ENCODE peak calls at places on chromosomes 7 and 10, in four cellular contexts. One of them, this sample, is unnamed.

GRCh38 chr7:47581821-47582747 is at the start of gene TNS3:
- DNase-seq in body of pancreas: peak
- DNase-seq in hepatocyte: peak
- DNase-seq in T1000: no peak
- DNase-seq in this sample: peak

GRCh38 chr7:2032030-2032875 is 200.5 kb downstream of the MAD1L1 start:
- DNase-seq in body of pancreas: peak
- DNase-seq in hepatocyte: no peak
- DNase-seq in T1000: no peak
- DNase-seq in this sample: no peak

GRCh38 chr10:112721080-112721698 is 228.9 kb upstream of the TCF7L2 start:
- DNase-seq in body of pancreas: peak
- DNase-seq in hepatocyte: peak
- DNase-seq in T1000: no peak
- DNase-seq in this sample: peak

GRCh38 chr7:22854158-22855048 is 31.8 kb upstream of the TOMM7 start:
- DNase-seq in body of pancreas: peak
- DNase-seq in hepatocyte: peak
- DNase-seq in T1000: peak
- DNase-seq in this sample: peak

GRCh38 chr10:12062754-12063482 is 5.8 kb upstream of the DHTKD1 start:
- DNase-seq in body of pancreas: no peak
- DNase-seq in hepatocyte: no peak
- DNase-seq in T1000: no peak
- DNase-seq in this sample: no peak

GRCh38 chr7:32952876-32953275 is 4.4 kb upstream of the FKBP9 start:
- DNase-seq in body of pancreas: no peak
- DNase-seq in hepatocyte: no peak
- DNase-seq in T1000: no peak
- DNase-seq in this sample: no peak

GRCh38 chr10:25174461-25175230 is at the start of gene GPR158:
- DNase-seq in body of pancreas: peak
- DNase-seq in hepatocyte: peak
- DNase-seq in T1000: peak
- DNase-seq in this sample: peak

GRCh38 chr7:98400538-98401427 is at the start of gene BAIAP2L1:
- DNase-seq in body of pancreas: peak
- DNase-seq in hepatocyte: peak
- DNase-seq in T1000: peak
- DNase-seq in this sample: peak

GRCh38 chr10:43218206-43218950 is 48.5 kb downstream of the RASGEF1A start:
- DNase-seq in body of pancreas: no peak
- DNase-seq in hepatocyte: no peak
- DNase-seq in T1000: no peak
- DNase-seq in this sample: no peak

GRCh38 chr7:117562732-117563131 is 82.9 kb downstream of the CFTR start:
- DNase-seq in body of pancreas: no peak
- DNase-seq in hepatocyte: no peak
- DNase-seq in T1000: no peak
- DNase-seq in this sample: no peak

GRCh38 chr7:84647797-84648762 is 453.5 kb upstream of the SEMA3A start:
- DNase-seq in body of pancreas: no peak
- DNase-seq in hepatocyte: no peak
- DNase-seq in T1000: no peak
- DNase-seq in this sample: no peak

GRCh38 chr10:63192826-63193225 is 59.7 kb downstream of the NRBF2 start:
- DNase-seq in body of pancreas: no peak
- DNase-seq in hepatocyte: no peak
- DNase-seq in T1000: no peak
- DNase-seq in this sample: peak

GRCh38 chr10:123537188-123537961 is 128.8 kb upstream of the GPR26 start:
- DNase-seq in body of pancreas: no peak
- DNase-seq in hepatocyte: no peak
- DNase-seq in T1000: no peak
- DNase-seq in this sample: no peak

GRCh38 chr7:142886866-142887265 is 1.3 kb upstream of the TRPV6 start:
- DNase-seq in body of pancreas: no peak
- DNase-seq in hepatocyte: no peak
- DNase-seq in T1000: no peak
- DNase-seq in this sample: no peak

GRCh38 chr7:148661471-148661870 is 37.2 kb upstream of the CUL1 start:
- DNase-seq in body of pancreas: no peak
- DNase-seq in hepatocyte: no peak
- DNase-seq in T1000: no peak
- DNase-seq in this sample: no peak

GRCh38 chr7:36784991-36785940 is 61.0 kb upstream of the AOAH start:
- DNase-seq in body of pancreas: peak
- DNase-seq in hepatocyte: no peak
- DNase-seq in T1000: no peak
- DNase-seq in this sample: peak

GRCh38 chr7:98559958-98560357 is 57.1 kb upstream of the NPTX2 start:
- DNase-seq in body of pancreas: no peak
- DNase-seq in hepatocyte: no peak
- DNase-seq in T1000: no peak
- DNase-seq in this sample: peak

GRCh38 chr10:88186335-88186734 is 322.9 kb downstream of the PTEN start:
- DNase-seq in body of pancreas: no peak
- DNase-seq in hepatocyte: no peak
- DNase-seq in T1000: no peak
- DNase-seq in this sample: no peak

GRCh38 chr7:4745971-4746919 is 29.2 kb upstream of the AP5Z1 start:
- DNase-seq in body of pancreas: no peak
- DNase-seq in hepatocyte: peak
- DNase-seq in T1000: no peak
- DNase-seq in this sample: no peak

GRCh38 chr7:80722596-80723141 is 84.2 kb downstream of the CD36 start:
- DNase-seq in body of pancreas: peak
- DNase-seq in hepatocyte: peak
- DNase-seq in T1000: peak
- DNase-seq in this sample: no peak

GRCh38 chr10:91206427-91206826 is 14.0 kb upstream of the PCGF5 start:
- DNase-seq in body of pancreas: no peak
- DNase-seq in hepatocyte: no peak
- DNase-seq in T1000: no peak
- DNase-seq in this sample: no peak

GRCh38 chr7:33054261-33054964 is 8.2 kb downstream of the NT5C3A start:
- DNase-seq in body of pancreas: no peak
- DNase-seq in hepatocyte: no peak
- DNase-seq in T1000: no peak
- DNase-seq in this sample: no peak

GRCh38 chr7:137989590-137989989 is 12.3 kb downstream of the CREB3L2 start:
- DNase-seq in body of pancreas: no peak
- DNase-seq in hepatocyte: no peak
- DNase-seq in T1000: no peak
- DNase-seq in this sample: no peak

GRCh38 chr7:131302876-131303707 is 24.6 kb upstream of the MKLN1 start:
- DNase-seq in body of pancreas: peak
- DNase-seq in hepatocyte: peak
- DNase-seq in T1000: no peak
- DNase-seq in this sample: peak

GRCh38 chr7:72254455-72254854 is 157.7 kb downstream of the CALN1 start:
- DNase-seq in body of pancreas: no peak
- DNase-seq in hepatocyte: no peak
- DNase-seq in T1000: no peak
- DNase-seq in this sample: no peak

GRCh38 chr10:44425466-44425865 is 40.6 kb upstream of the CXCL12 start:
- DNase-seq in body of pancreas: no peak
- DNase-seq in hepatocyte: no peak
- DNase-seq in T1000: no peak
- DNase-seq in this sample: no peak

GRCh38 chr7:44213872-44214595 is 13.3 kb downstream of the YKT6 start:
- DNase-seq in body of pancreas: no peak
- DNase-seq in hepatocyte: peak
- DNase-seq in T1000: no peak
- DNase-seq in this sample: no peak

GRCh38 chr7:66013938-66014337 is 31.9 kb upstream of the GUSB start:
- DNase-seq in body of pancreas: peak
- DNase-seq in hepatocyte: peak
- DNase-seq in T1000: no peak
- DNase-seq in this sample: peak

GRCh38 chr7:99372275-99373085 is 2.0 kb upstream of the ARPC1B start:
- DNase-seq in body of pancreas: peak
- DNase-seq in hepatocyte: peak
- DNase-seq in T1000: no peak
- DNase-seq in this sample: peak

GRCh38 chr7:70571403-70571911 is 560.5 kb upstream of the GALNT17 start:
- DNase-seq in body of pancreas: peak
- DNase-seq in hepatocyte: peak
- DNase-seq in T1000: no peak
- DNase-seq in this sample: no peak